ENCODE peak calls at places on chromosomes 4 and X, in six cellular contexts. U is mesendoderm, C is neural progenitor cell, F is H9, G is fibroblast of lung, B is IMR-90. T is an unnamed sample. For H3K4me1, the result is how much of the 10 kb centered on the place peaks cover.

GRCh38 chr4:112279025-112279881 is 6.5 kb downstream of the TIFA start:
- DNase-seq in U (no peak), C (no peak), F (no peak), G (peak), B (peak), T (no peak)

GRCh38 chrX:96721398-96721797 is 36.8 kb downstream of the DIAPH2 start:
- DNase-seq in U (no peak), C (no peak), F (no peak), G (peak), B (peak), T (no peak)

GRCh38 chr4:156517546-156517945 is 454.1 kb downstream of the PDGFC start:
- DNase-seq in U (no peak), C (no peak), F (no peak), G (no peak), B (no peak), T (no peak)

GRCh38 chr4:45475490-45475889 is 648.4 kb downstream of the GABRG1 start:
- DNase-seq in U (no peak), C (no peak), F (no peak), G (no peak), B (no peak), T (no peak)

GRCh38 chr4:186688150-186688943 is 35.3 kb downstream of the FAT1 start:
- DNase-seq in U (peak), C (peak), F (peak), G (no peak), B (no peak), T (no peak)

GRCh38 chrX:54045563-54046228 is 1.4 kb upstream of the PHF8 start:
- DNase-seq in U (no peak), C (peak), F (no peak), G (no peak), B (no peak), T (no peak)

GRCh38 chr4:2256781-2257191 is 5.1 kb downstream of the MXD4 start:
- DNase-seq in U (no peak), C (no peak), F (no peak), G (no peak), B (no peak), T (no peak)

GRCh38 chrX:21905976-21906375 is 34.5 kb upstream of the SMS start:
- DNase-seq in U (no peak), C (peak), F (no peak), G (no peak), B (no peak), T (no peak)

GRCh38 chr4:184397516-184398163 is 76.7 kb downstream of the IRF2 start:
- DNase-seq in U (no peak), C (no peak), F (no peak), G (no peak), B (no peak), T (peak)

GRCh38 chr4:38320833-38321232 is 343.2 kb upstream of the KLF3 start:
- DNase-seq in U (no peak), C (no peak), F (no peak), G (no peak), B (no peak), T (no peak)

GRCh38 chr4:106268731-106269272 is 47.2 kb downstream of the TBCK start:
- DNase-seq in U (no peak), C (no peak), F (no peak), G (no peak), B (no peak), T (no peak)

GRCh38 chr4:168558587-168558986 is 61.7 kb downstream of the PALLD start:
- DNase-seq in U (peak), C (no peak), F (no peak), G (no peak), B (peak), T (peak)

GRCh38 chr4:143021384-143021783 is 163.3 kb upstream of the USP38 start:
- DNase-seq in U (no peak), C (no peak), F (no peak), G (no peak), B (no peak), T (no peak)

GRCh38 chr4:7034262-7035081 is 8.7 kb upstream of the TADA2B start:
- DNase-seq in U (peak), C (peak), F (no peak), G (peak), B (peak), T (peak)

GRCh38 chrX:21996872-21997271 is 35.3 kb upstream of the PHEX start:
- DNase-seq in U (no peak), C (no peak), F (no peak), G (peak), B (peak), T (peak)

GRCh38 chr4:6873792-6874461 is 35.7 kb upstream of the TBC1D14 start:
- DNase-seq in U (peak), C (peak), F (peak), G (peak), B (peak), T (peak)

GRCh38 chr4:17688011-17688441 is 73.6 kb downstream of the MED28 start:
- DNase-seq in U (no peak), C (peak), F (no peak), G (no peak), B (no peak), T (no peak)

GRCh38 chr4:107283587-107284559 is 247.8 kb upstream of the DKK2 start:
- DNase-seq in U (peak), C (no peak), F (no peak), G (peak), B (peak), T (peak)

GRCh38 chrX:24025741-24026402 is 1.1 kb downstream of the KLHL15 start:
- DNase-seq in U (peak), C (no peak), F (peak), G (peak), B (peak), T (peak)

GRCh38 chr4:107719211-107719926 is 665 bp downstream of the PAPSS1 start:
- DNase-seq in U (peak), C (no peak), F (peak), G (peak), B (peak), T (peak)

GRCh38 chr4:139267301-139267700 is 12.7 kb downstream of the MGARP start:
- DNase-seq in U (no peak), C (no peak), F (no peak), G (no peak), B (no peak), T (peak)

GRCh38 chr4:10045481-10045880 is 24.2 kb upstream of the SLC2A9 start:
- DNase-seq in U (no peak), C (no peak), F (no peak), G (no peak), B (peak), T (peak)

GRCh38 chrX:69299271-69299670 is 134.0 kb upstream of the PJA1 start:
- DNase-seq in U (no peak), C (no peak), F (no peak), G (no peak), B (no peak), T (no peak)

GRCh38 chr4:189121336-189121735 is 819.3 kb upstream of the FRG1 start:
- DNase-seq in U (no peak), C (no peak), F (no peak), G (no peak), B (no peak), T (no peak)

GRCh38 chr4:114272226-114272625 is 292.8 kb upstream of the ARSJ start:
- DNase-seq in U (no peak), C (no peak), F (no peak), G (peak), B (peak), T (peak)

GRCh38 chr4:151983854-151984253 is 223.0 kb upstream of the GATB start:
- DNase-seq in U (no peak), C (no peak), F (no peak), G (peak), B (no peak), T (no peak)

GRCh38 chr4:126071346-126072333 is 756.9 kb downstream of the FAT4 start:
- DNase-seq in U (no peak), C (no peak), F (no peak), G (peak), B (peak), T (peak)

GRCh38 chr4:86935499-86935832 is 655 bp downstream of the AFF1 start:
- DNase-seq in U (no peak), C (no peak), F (no peak), G (no peak), B (no peak), T (no peak)

GRCh38 chr4:86934772-86935498 is at the start of gene AFF1:
- DNase-seq in U (peak), C (peak), F (peak), G (peak), B (peak), T (peak)

GRCh38 chr4:86939123-86939522 is 4.3 kb downstream of the AFF1 start:
- DNase-seq in U (no peak), C (no peak), F (no peak), G (no peak), B (no peak), T (peak)

GRCh38 chr4:86934147-86934771 is 552 bp upstream of the AFF1 start:
- DNase-seq in U (peak), C (peak), F (no peak), G (no peak), B (no peak), T (peak)

GRCh38 chr4:86935833-86936721 is 1.3 kb downstream of the AFF1 start:
- DNase-seq in U (peak), C (peak), F (peak), G (peak), B (peak), T (peak)
- H3K4me1 ChIP-seq in U (under half), C (under half), F (under half), G (under half), B (under half), T (under half)

DNA sequence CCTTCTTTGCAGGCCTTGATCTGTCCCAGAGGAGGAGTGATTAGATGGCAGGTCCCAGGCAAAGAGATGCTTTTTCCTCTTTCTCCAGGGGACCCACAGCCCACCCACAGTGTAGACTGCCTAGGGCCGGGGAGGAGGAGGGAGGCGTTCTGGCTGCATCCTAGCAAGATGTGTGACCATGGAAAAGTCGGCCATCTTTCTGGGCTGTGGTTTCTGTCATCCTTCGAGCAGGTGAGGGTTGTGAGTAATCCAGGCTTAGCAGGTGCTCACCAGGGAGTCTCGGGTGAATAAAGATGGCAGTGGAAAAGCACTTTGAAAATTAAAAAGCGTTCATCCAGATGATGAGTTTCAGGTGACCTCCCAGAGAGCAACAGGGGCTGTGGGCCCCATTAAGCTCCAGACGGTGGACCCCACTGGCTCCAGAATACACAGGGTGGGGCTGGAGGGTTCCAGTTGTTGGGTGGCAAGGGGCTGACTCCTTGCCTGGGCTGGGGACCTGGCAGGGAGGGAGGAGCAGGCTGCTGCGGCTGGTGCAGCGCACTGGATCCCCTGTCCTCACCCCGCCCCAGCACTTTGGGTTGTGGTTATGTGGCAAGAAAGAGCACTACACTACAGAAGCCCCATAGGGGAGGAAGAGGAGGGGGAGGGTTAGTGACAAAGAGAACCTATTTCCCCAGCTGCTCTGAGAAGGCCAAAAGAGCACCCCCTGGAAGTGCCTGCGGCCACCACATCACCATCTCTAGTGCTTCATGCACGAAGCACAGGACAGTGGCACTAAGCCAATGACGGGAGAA is 23.7 kb downstream of the ELF4 start:
- DNase-seq in U (no peak), C (no peak), F (no peak), G (no peak), B (no peak), T (no peak)
- H3K9ac ChIP-seq in U (no peak), C (no peak), F (no peak), G (no peak), B (no peak), T (no peak)

DNA sequence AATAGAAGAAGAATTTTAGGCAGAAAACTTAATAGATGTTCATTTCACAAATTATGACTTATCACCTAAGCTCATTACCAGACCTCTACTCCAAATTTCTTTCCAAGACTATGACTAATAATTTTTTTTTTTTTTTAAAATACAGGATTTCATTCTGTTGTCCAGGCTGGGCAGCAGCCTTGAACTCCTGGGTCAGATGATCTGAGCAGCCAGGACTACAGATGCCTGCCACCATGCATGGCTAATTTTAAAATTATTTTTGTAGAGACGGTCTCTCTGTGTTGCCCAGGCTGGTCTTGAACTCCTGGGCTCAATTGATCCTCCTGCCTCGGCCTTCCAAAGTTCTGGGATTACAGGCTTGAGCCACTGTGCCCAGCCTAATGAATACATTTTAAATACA is 119.2 kb downstream of the ARHGAP10 start:
- DNase-seq in U (no peak), C (no peak), F (no peak), G (no peak), B (no peak), T (no peak)
- H3K4me1 ChIP-seq in U (under half), C (under half), F (under half), G (under half), B (under half), T (under half)

GRCh38 chrX:40116925-40117324 is 19.2 kb upstream of the BCOR start:
- DNase-seq in U (no peak), C (no peak), F (no peak), G (no peak), B (no peak), T (no peak)

GRCh38 chrX:40121618-40122017 is 23.9 kb upstream of the BCOR start:
- DNase-seq in U (no peak), C (no peak), F (no peak), G (no peak), B (no peak), T (no peak)

GRCh38 chrX:40122487-40122886 is 24.7 kb upstream of the BCOR start:
- DNase-seq in U (no peak), C (no peak), F (no peak), G (no peak), B (no peak), T (no peak)

GRCh38 chrX:40120838-40121580 is 23.3 kb upstream of the BCOR start:
- DNase-seq in U (no peak), C (no peak), F (no peak), G (no peak), B (no peak), T (no peak)

GRCh38 chrX:40117715-40118285 is 20.0 kb upstream of the BCOR start:
- DNase-seq in U (no peak), C (no peak), F (no peak), G (no peak), B (no peak), T (no peak)
- H3K9ac ChIP-seq in U (no peak), C (no peak), F (no peak), G (no peak), B (no peak), T (no peak)

T was measured in GM23248.